ENCODE peak calls at places on chromosomes 7 and 10, in nine cellular contexts. N is epithelial cell of esophagus; R is stimulated activated CD4-positive, alpha-beta T cell treated with anti-CD3 and anti-CD28 coated beads, Interleukin-15, amount 100 ng/mL, for 1 hour; E is astrocyte; K is Right ventricle myocardium inferior; Q is SHP77; S is iPS DF 6.9; H is NCI-H2081; W is GM12865. L is an unnamed sample.

GRCh38 chr7:139231513-139232376 is 708 bp downstream of the UBN2 start:
- DNase-seq in N (peak; percentile 29), K (peak; percentile 69), W (peak; percentile 25), E (no peak), Q (peak; percentile 26), R (no peak), S (peak; percentile 1), H (peak; percentile 32), L (peak; percentile 42)

GRCh38 chr7:91289633-91290260 is 25.5 kb downstream of the FZD1 start:
- DNase-seq in Q (no peak), S (no peak), K (no peak), E (no peak), H (no peak), W (no peak), N (no peak), R (no peak), L (no peak)

GRCh38 chr7:17099083-17099973 is 199.1 kb upstream of the AHR start:
- DNase-seq in N (peak; percentile 98), H (no peak), S (no peak), K (no peak), E (peak; percentile 52), W (no peak), R (no peak), Q (no peak), L (no peak)

GRCh38 chr7:128948312-128948973 is 10.7 kb downstream of the IRF5 start:
- DNase-seq in N (no peak), Q (no peak), E (no peak), R (no peak), K (peak; percentile 51), W (no peak), H (no peak), S (no peak), L (no peak)

GRCh38 chr7:149748223-149748874 is 25.0 kb downstream of the ZNF467 start:
- DNase-seq in N (no peak), R (no peak), W (peak; percentile 20), K (no peak), Q (no peak), E (no peak), S (no peak), H (no peak), L (no peak)

GRCh38 chr7:46208635-46209525 is 287.8 kb upstream of the IGFBP3 start:
- DNase-seq in R (no peak), N (no peak), K (no peak), W (no peak), S (no peak), Q (no peak), E (no peak), H (no peak), L (no peak)

GRCh38 chr10:44196336-44196735 is 188.6 kb downstream of the CXCL12 start:
- DNase-seq in E (no peak), H (no peak), R (no peak), W (no peak), S (no peak), Q (no peak), K (no peak), N (no peak), L (no peak)

GRCh38 chr7:1856161-1856965 is 186.3 kb downstream of the ELFN1 start:
- DNase-seq in E (no peak), Q (no peak), K (peak; percentile 55), N (no peak), R (no peak), W (no peak), H (no peak), S (no peak), L (no peak)

GRCh38 chr7:17633099-17633498 is 307.2 kb downstream of the SNX13 start:
- DNase-seq in H (no peak), N (peak; percentile 89), S (no peak), E (peak; percentile 70), K (no peak), R (no peak), W (no peak), Q (peak; percentile 12), L (no peak)

GRCh38 chr7:130278892-130279690 is 12.4 kb downstream of the CPA2 start:
- DNase-seq in H (no peak), Q (no peak), N (peak; percentile 46), E (peak; percentile 89), K (no peak), S (no peak), W (no peak), R (no peak), L (no peak)

GRCh38 chr10:75660833-75661232 is 229.4 kb downstream of the LRMDA start:
- DNase-seq in K (no peak), R (no peak), E (peak; percentile 65), S (no peak), Q (no peak), N (no peak), H (no peak), W (no peak), L (no peak)

GRCh38 chr10:3099291-3100092 is 32.1 kb downstream of the PFKP start:
- DNase-seq in H (no peak), Q (no peak), N (peak; percentile 86), S (no peak), R (no peak), K (no peak), E (peak; percentile 81), W (no peak), L (no peak)

GRCh38 chr7:10085231-10085630 is 888.4 kb upstream of the PHF14 start:
- DNase-seq in S (no peak), W (no peak), Q (no peak), N (no peak), H (no peak), E (no peak), R (no peak), K (no peak), L (no peak)

GRCh38 chr7:149489391-149490024 is 8.1 kb downstream of the ZNF746 start:
- DNase-seq in H (no peak), S (no peak), N (peak; percentile 24), W (no peak), Q (peak; percentile 5), K (no peak), R (no peak), E (no peak), L (no peak)

GRCh38 chr7:37488163-37488759 is 39.6 kb upstream of the ELMO1 start:
- DNase-seq in K (no peak), H (no peak), N (peak; percentile 77), Q (no peak), R (no peak), S (no peak), E (no peak), W (peak; percentile 20), L (no peak)

GRCh38 chr10:49227406-49227805 is 39.2 kb upstream of the TMEM273 start:
- DNase-seq in Q (no peak), K (no peak), S (no peak), E (no peak), R (no peak), H (no peak), N (no peak), W (no peak), L (no peak)

GRCh38 chr7:92763636-92764423 is 72.5 kb downstream of the CDK6 start:
- DNase-seq in S (peak; percentile 84), H (peak; percentile 11), W (no peak), Q (no peak), R (no peak), E (peak; percentile 89), K (no peak), N (peak; percentile 96), L (no peak)

GRCh38 chr7:132650498-132650897 is 74.2 kb upstream of the PLXNA4 start:
- DNase-seq in K (no peak), S (no peak), Q (no peak), W (no peak), R (no peak), E (peak; percentile 86), H (no peak), N (peak; percentile 42), L (no peak)

GRCh38 chr10:49115796-49116508 is 630 bp upstream of the VSTM4 start:
- DNase-seq in E (no peak), R (no peak), S (no peak), W (no peak), K (no peak), Q (no peak), H (no peak), N (no peak), L (no peak)

GRCh38 chr7:102173669-102174068 is 113.0 kb upstream of the SH2B2 start:
- DNase-seq in N (no peak), W (no peak), E (no peak), S (no peak), H (no peak), Q (no peak), R (no peak), K (no peak), L (no peak)

GRCh38 chr10:131979821-131980270 is 1.9 kb downstream of the BNIP3 start:
- DNase-seq in K (peak; percentile 74), R (no peak), N (peak; percentile 27), W (no peak), H (no peak), S (no peak), Q (no peak), E (no peak), L (no peak)

GRCh38 chr7:80288175-80289122 is 153.8 kb downstream of the GNAI1 start:
- DNase-seq in R (no peak), E (peak; percentile 92), N (no peak), H (no peak), Q (no peak), K (no peak), S (peak; percentile 5), W (no peak), L (no peak)

GRCh38 chr7:143018931-143019330 is 8.0 kb downstream of the OR9A2 start:
- DNase-seq in W (no peak), K (no peak), E (no peak), R (no peak), H (no peak), Q (no peak), S (no peak), N (no peak), L (no peak)

GRCh38 chr10:36765777-36766176 is 359.6 kb upstream of the ANKRD30A start:
- DNase-seq in W (no peak), R (no peak), N (no peak), Q (no peak), H (no peak), K (no peak), E (peak; percentile 4), S (no peak), L (no peak)

GRCh38 chr7:132148876-132149275 is 427.4 kb downstream of the PLXNA4 start:
- DNase-seq in Q (no peak), N (peak; percentile 65), E (no peak), H (no peak), R (no peak), S (no peak), W (no peak), K (no peak), L (no peak)

GRCh38 chr7:92602352-92603088 is 12.3 kb upstream of the FAM133B start:
- DNase-seq in S (no peak), H (no peak), R (no peak), W (no peak), K (no peak), N (peak; percentile 50), E (no peak), Q (no peak), L (no peak)

GRCh38 chr7:22574756-22575517 is 74.9 kb upstream of the STEAP1B start:
- DNase-seq in Q (no peak), S (no peak), E (no peak), R (no peak), N (no peak), W (no peak), H (no peak), K (no peak), L (no peak)

GRCh38 chr10:75395955-75396860 is 5.4 kb downstream of the ZNF503 start:
- DNase-seq in R (no peak), E (no peak), N (peak; percentile 49), Q (no peak), S (no peak), W (no peak), H (no peak), K (no peak), L (no peak)

GRCh38 chr7:16930958-16931357 is 49.2 kb upstream of the AGR3 start:
- DNase-seq in N (no peak), R (no peak), S (no peak), Q (no peak), H (no peak), E (no peak), K (no peak), W (no peak), L (no peak)

GRCh38 chr10:77012811-77013500 is 624.7 kb downstream of the KCNMA1 start:
- DNase-seq in N (no peak), E (no peak), W (no peak), H (no peak), K (no peak), R (no peak), Q (no peak), S (no peak), L (no peak)

L was measured in activated B cell treated with CpG ODN at 0.5 μM for 24 hours.